ENCODE peak calls at places on chromosomes 2 and 18, in nine cellular contexts. Z is BJ, T is NCI-H446, B is PC-3, E is amniotic stem cell, U is HFFc6, S is nephron progenitor cell, V is Kasumi-1, W is Peyer's patch. Y is an unnamed sample.

GRCh38 chr2:235088608-235089020 is 136.8 kb downstream of the SH3BP4 start:
- DNase-seq in Z (no peak), T (no peak), B (no peak), E (no peak), U (no peak), S (no peak), V (no peak), W (no peak), Y (no peak)

GRCh38 chr2:223696719-223697118 is 94.6 kb upstream of the SCG2 start:
- DNase-seq in Z (no peak), T (no peak), B (peak; percentile 89), E (no peak), U (peak; percentile 23), S (no peak), V (no peak), W (no peak), Y (no peak)

GRCh38 chr2:219173176-219173575 is 3.3 kb upstream of the SLC23A3 start:
- DNase-seq in Z (no peak), T (no peak), B (no peak), E (no peak), U (no peak), S (no peak), V (no peak), W (no peak), Y (no peak)

GRCh38 chr2:25129901-25130520 is 38.4 kb downstream of the POMC start:
- DNase-seq in Z (no peak), T (no peak), B (no peak), E (no peak), U (no peak), S (no peak), V (no peak), W (no peak), Y (no peak)

GRCh38 chr2:219574509-219575311 is 2.6 kb downstream of the INHA start:
- DNase-seq in Z (no peak), T (no peak), B (no peak), E (no peak), U (no peak), S (no peak), V (no peak), W (no peak), Y (no peak)

GRCh38 chr18:79881695-79882094 is 69.8 kb downstream of the SLC66A2 start:
- DNase-seq in Z (no peak), T (no peak), B (no peak), E (no peak), U (no peak), S (no peak), V (no peak), W (no peak), Y (peak; percentile 50)

GRCh38 chr2:26650713-26651457 is 9.7 kb upstream of the CIB4 start:
- DNase-seq in Z (no peak), T (no peak), B (no peak), E (no peak), U (no peak), S (no peak), V (no peak), W (no peak), Y (peak; percentile 31)

GRCh38 chr18:10604178-10604577 is 78.4 kb downstream of the NAPG start:
- DNase-seq in Z (no peak), T (no peak), B (no peak), E (no peak), U (no peak), S (no peak), V (no peak), W (no peak), Y (no peak)

GRCh38 chr2:23861952-23862351 is 65.0 kb downstream of the ATAD2B start:
- DNase-seq in Z (no peak), T (no peak), B (no peak), E (no peak), U (no peak), S (no peak), V (no peak), W (no peak), Y (no peak)

GRCh38 chr2:111239107-111239506 is 118.4 kb downstream of the BCL2L11 start:
- DNase-seq in Z (no peak), T (no peak), B (no peak), E (no peak), U (no peak), S (no peak), V (no peak), W (no peak), Y (no peak)

GRCh38 chr2:222320441-222321395 is 21.9 kb upstream of the PAX3 start:
- DNase-seq in Z (no peak), T (no peak), B (no peak), E (no peak), U (no peak), S (peak; percentile 57), V (no peak), W (no peak), Y (no peak)

GRCh38 chr2:3603536-3604206 is 8.8 kb downstream of the COLEC11 start:
- DNase-seq in Z (no peak), T (no peak), B (no peak), E (no peak), U (no peak), S (no peak), V (no peak), W (no peak), Y (peak; percentile 43)

GRCh38 chr2:7011376-7012083 is 94.3 kb downstream of the RNF144A start:
- DNase-seq in Z (peak; percentile 84), T (no peak), B (peak; percentile 96), E (peak; percentile 92), U (peak; percentile 41), S (no peak), V (no peak), W (no peak), Y (no peak)

GRCh38 chr2:77025714-77026113 is 496.5 kb downstream of the LRRTM4 start:
- DNase-seq in Z (no peak), T (no peak), B (no peak), E (no peak), U (no peak), S (no peak), V (no peak), W (no peak), Y (no peak)

GRCh38 chr18:39946623-39947061 is 2008.4 kb upstream of the PIK3C3 start:
- DNase-seq in Z (peak; percentile 70), T (peak; percentile 3), B (peak; percentile 81), E (no peak), U (peak; percentile 75), S (no peak), V (no peak), W (no peak), Y (no peak)

GRCh38 chr2:138610201-138610945 is 108.8 kb downstream of the SPOPL start:
- DNase-seq in Z (no peak), T (no peak), B (no peak), E (no peak), U (no peak), S (no peak), V (no peak), W (no peak), Y (no peak)

GRCh38 chr18:24142376-24142775 is 3.5 kb downstream of the CABYR start:
- DNase-seq in Z (no peak), T (no peak), B (no peak), E (no peak), U (no peak), S (no peak), V (no peak), W (no peak), Y (no peak)

GRCh38 chr2:3563521-3563976 is 5.4 kb upstream of the RNASEH1 start:
- DNase-seq in Z (no peak), T (no peak), B (no peak), E (no peak), U (no peak), S (no peak), V (no peak), W (peak; percentile 55), Y (no peak)

GRCh38 chr2:18987592-18988073 is 370.8 kb downstream of the OSR1 start:
- DNase-seq in Z (peak; percentile 59), T (peak; percentile 70), B (peak; percentile 96), E (peak; percentile 91), U (peak; percentile 93), S (no peak), V (no peak), W (peak; percentile 17), Y (no peak)

GRCh38 chr2:178306351-178307073 is 112.2 kb downstream of the OSBPL6 start:
- DNase-seq in Z (no peak), T (peak; percentile 35), B (peak; percentile 67), E (no peak), U (no peak), S (peak; percentile 60), V (peak; percentile 84), W (no peak), Y (no peak)

Y was measured in coronary artery.